ENCODE peak calls at places on chromosome 18, in eight cellular contexts. Q, O, U, S, N, E, Z and T are unnamed samples.

GRCh38 chr18:58105908-58106673 is 62.1 kb downstream of the NEDD4L start:
- DNase-seq in N (no peak), O (no peak), E (no peak), U (no peak), Z (peak), Q (peak), S (no peak), T (no peak)

GRCh38 chr18:55247032-55247431 is 287.8 kb upstream of the CCDC68 start:
- DNase-seq in Q (no peak), O (no peak), Z (no peak), N (no peak), U (no peak), S (no peak), E (no peak), T (no peak)

GRCh38 chr18:48889115-48889941 is 61.4 kb downstream of the SMAD7 start:
- DNase-seq in Q (no peak), E (no peak), S (no peak), O (no peak), Z (peak), U (no peak), N (no peak), T (no peak)

GRCh38 chr18:59142274-59142673 is 2.6 kb downstream of the SEC11C start:
- DNase-seq in N (no peak), O (no peak), U (no peak), S (no peak), Z (no peak), E (no peak), Q (no peak), T (no peak)

GRCh38 chr18:50424877-50425690 is 50.2 kb downstream of the SKA1 start:
- DNase-seq in S (no peak), N (no peak), Z (no peak), O (no peak), Q (no peak), E (no peak), U (no peak), T (no peak)

GRCh38 chr18:11713756-11714155 is 24.7 kb downstream of the GNAL start:
- DNase-seq in N (no peak), S (no peak), O (no peak), E (no peak), U (no peak), Z (peak), Q (no peak), T (no peak)

GRCh38 chr18:76212958-76213357 is 282.1 kb downstream of the ZNF516 start:
- DNase-seq in S (no peak), Z (no peak), Q (no peak), U (no peak), E (no peak), N (peak), O (no peak), T (no peak)

GRCh38 chr18:21897811-21898210 is 157.2 kb downstream of the MIB1 start:
- DNase-seq in Q (no peak), U (peak), E (no peak), O (no peak), S (peak), N (no peak), Z (no peak), T (no peak)

GRCh38 chr18:57881818-57882413 is 78.8 kb upstream of the ATP8B1 start:
- DNase-seq in S (peak), U (peak), E (peak), O (peak), Z (peak), N (peak), Q (peak), T (peak)

GRCh38 chr18:76602169-76602568 is 107.1 kb upstream of the ZNF516 start:
- DNase-seq in U (no peak), Q (no peak), E (no peak), N (no peak), Z (no peak), S (no peak), O (no peak), T (no peak)